ENCODE peak calls at places on chromosome 21, in four cellular contexts. A is GM12878, Q is SK-N-SH, Y is H1. P is an unnamed sample.

GRCh38 chr21:15687208-15687607 is 42.6 kb upstream of the USP25 start:
- DNase-seq in Y (no peak), Q (no peak), A (no peak), P (no peak)

GRCh38 chr21:43359081-43359822 is 67.7 kb downstream of the SIK1 start:
- DNase-seq in Y (no peak), Q (no peak), A (no peak), P (no peak)

GRCh38 chr21:36994501-36995189 is 11.9 kb upstream of the RIPPLY3 start:
- DNase-seq in A (no peak), Y (peak; percentile 81), Q (no peak), P (no peak)

GRCh38 chr21:37244506-37245083 is 22.5 kb downstream of the VPS26C start:
- DNase-seq in A (no peak), Q (no peak), Y (peak; percentile 48), P (no peak)

GRCh38 chr21:37623689-37624088 is 257.1 kb downstream of the DYRK1A start:
- DNase-seq in Y (no peak), Q (no peak), A (no peak), P (no peak)

GRCh38 chr21:33205476-33205875 is 24.3 kb upstream of the IFNAR2 start:
- DNase-seq in Q (no peak), Y (no peak), A (no peak), P (no peak)

GRCh38 chr21:31576428-31576827 is 83.1 kb upstream of the SOD1 start:
- DNase-seq in A (no peak), Y (no peak), Q (no peak), P (no peak)

GRCh38 chr21:31235671-31236450 is 108.2 kb downstream of the TIAM1 start:
- DNase-seq in Q (no peak), A (no peak), Y (no peak), P (no peak)

GRCh38 chr21:37593015-37593414 is 226.4 kb downstream of the DYRK1A start:
- DNase-seq in Y (peak; percentile 90), Q (no peak), A (no peak), P (no peak)

GRCh38 chr21:36661511-36662309 is 37.2 kb upstream of the SIM2 start:
- DNase-seq in Y (no peak), A (no peak), Q (peak; percentile 43), P (peak; percentile 96)

GRCh38 chr21:20618878-20619277 is 379.3 kb upstream of the NCAM2 start:
- DNase-seq in Y (no peak), Q (no peak), A (no peak), P (no peak)

GRCh38 chr21:32184059-32184458 is 94.8 kb downstream of the MIS18A start:
- DNase-seq in Y (peak; percentile 29), Q (peak; percentile 36), A (no peak), P (no peak)

GRCh38 chr21:17391811-17392340 is 121.0 kb upstream of the CXADR start:
- DNase-seq in A (no peak), Y (no peak), Q (no peak), P (no peak)

GRCh38 chr21:15725949-15726348 is 3.8 kb upstream of the USP25 start:
- DNase-seq in A (no peak), Y (no peak), Q (no peak), P (no peak)

GRCh38 chr21:33202464-33203363 is 27.0 kb upstream of the IFNAR2 start:
- DNase-seq in A (no peak), Q (no peak), Y (no peak), P (no peak)

GRCh38 chr21:16514316-16514715 is 784.5 kb downstream of the USP25 start:
- DNase-seq in A (no peak), Q (no peak), Y (no peak), P (no peak)

GRCh38 chr21:21085206-21085605 is 87.0 kb downstream of the NCAM2 start:
- DNase-seq in Y (no peak), A (no peak), Q (no peak), P (no peak)

GRCh38 chr21:42724226-42724920 is 71.0 kb downstream of the PDE9A start:
- DNase-seq in Q (no peak), Y (no peak), A (no peak), P (peak; percentile 91)

GRCh38 chr21:15210235-15210678 is 145.5 kb upstream of the NRIP1 start:
- DNase-seq in Q (no peak), Y (no peak), A (no peak), P (peak; percentile 92)

GRCh38 chr21:26962516-26963305 is 4.2 kb downstream of the ADAMTS5 start:
- DNase-seq in A (no peak), Y (no peak), Q (no peak), P (no peak)

GRCh38 chr21:33158654-33159053 is 71.1 kb upstream of the IFNAR2 start:
- DNase-seq in Y (no peak), A (no peak), Q (no peak), P (no peak)

GRCh38 chr21:39118604-39119215 is 64.5 kb downstream of the PSMG1 start:
- DNase-seq in A (no peak), Q (no peak), Y (peak; percentile 20), P (no peak)

GRCh38 chr21:39118061-39118460 is 65.2 kb downstream of the PSMG1 start:
- DNase-seq in A (no peak), Y (peak; percentile 20), Q (no peak), P (no peak)

GRCh38 chr21:39121600-39122355 is 61.5 kb downstream of the PSMG1 start:
- DNase-seq in Q (no peak), A (no peak), Y (peak; percentile 31), P (no peak)

GRCh38 chr21:39120876-39121599 is 62.2 kb downstream of the PSMG1 start:
- DNase-seq in Q (no peak), A (no peak), Y (peak; percentile 35), P (no peak)

GRCh38 chr21:39119696-39120290 is 63.5 kb downstream of the PSMG1 start:
- DNase-seq in Q (no peak), A (no peak), Y (no peak), P (no peak)
- TF ChIP-seq TCF12 in Q (no peak), A (no peak), Y (no peak), P (no peak)

DNA sequence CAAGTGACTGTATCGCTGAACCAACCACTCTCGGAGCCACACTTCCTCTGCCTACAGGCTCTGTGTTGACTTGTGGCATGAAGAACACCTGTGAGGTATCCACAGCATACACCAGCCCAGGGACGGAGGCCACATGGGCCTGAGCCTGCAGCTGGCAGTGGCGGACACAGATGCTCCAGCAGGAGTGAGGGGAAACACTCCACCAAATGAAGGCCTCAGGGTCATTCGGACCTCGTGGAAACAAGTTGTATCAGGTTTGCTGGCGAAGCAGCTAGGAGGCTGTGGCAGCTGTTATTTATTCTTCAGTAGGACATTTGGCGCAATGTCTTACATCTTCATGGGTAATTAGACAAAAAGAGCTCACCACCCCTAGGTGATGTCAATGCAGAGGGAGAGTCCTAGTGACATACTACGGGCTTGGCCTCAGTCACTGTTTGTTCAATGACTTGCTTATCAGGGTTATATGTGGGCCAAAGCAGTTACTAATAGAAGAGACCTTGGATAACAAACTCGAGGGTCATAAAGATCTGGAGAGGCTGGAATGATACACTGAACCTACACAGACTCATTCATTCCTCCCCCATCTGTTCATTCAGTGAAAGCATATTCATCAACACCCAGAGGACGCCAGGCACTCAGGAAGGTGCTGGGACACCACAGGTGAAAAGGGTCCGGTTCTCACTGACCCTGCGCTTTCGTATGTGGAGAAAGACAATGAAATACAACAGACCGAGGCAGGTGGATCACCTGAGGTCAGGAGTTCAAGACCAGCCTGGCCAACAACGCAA is 11.6 kb upstream of the ETS2 start:
- DNase-seq in Q (no peak), Y (no peak), A (no peak), P (peak; percentile 75)
- TF ChIP-seq TCF12 in Q (no peak), Y (no peak), A (no peak), P (no peak)

GRCh38 chr21:46066843-46067331 is 31.0 kb upstream of the COL6A2 start:
- DNase-seq in A (no peak), Q (no peak), Y (no peak), P (no peak)
- TF ChIP-seq TCF12 in A (no peak), Q (no peak), Y (no peak), P (no peak)

GRCh38 chr21:35252831-35253230 is 203.7 kb upstream of the RUNX1 start:
- DNase-seq in A (no peak), Y (no peak), Q (no peak), P (no peak)
- TF ChIP-seq TCF12 in A (no peak), Y (no peak), Q (no peak), P (no peak)

GRCh38 chr21:34632498-34632897 is 17.6 kb upstream of the RCAN1 start:
- DNase-seq in Q (no peak), Y (no peak), A (no peak), P (no peak)

GRCh38 chr21:34625194-34625593 is 10.3 kb upstream of the RCAN1 start:
- DNase-seq in Q (no peak), A (no peak), Y (no peak), P (no peak)

GRCh38 chr21:34626131-34626530 is 11.2 kb upstream of the RCAN1 start:
- DNase-seq in Y (no peak), A (no peak), Q (no peak), P (no peak)

GRCh38 chr21:34635307-34635706 is 20.4 kb upstream of the RCAN1 start:
- DNase-seq in A (no peak), Q (no peak), Y (peak; percentile 77), P (no peak)

DNA sequence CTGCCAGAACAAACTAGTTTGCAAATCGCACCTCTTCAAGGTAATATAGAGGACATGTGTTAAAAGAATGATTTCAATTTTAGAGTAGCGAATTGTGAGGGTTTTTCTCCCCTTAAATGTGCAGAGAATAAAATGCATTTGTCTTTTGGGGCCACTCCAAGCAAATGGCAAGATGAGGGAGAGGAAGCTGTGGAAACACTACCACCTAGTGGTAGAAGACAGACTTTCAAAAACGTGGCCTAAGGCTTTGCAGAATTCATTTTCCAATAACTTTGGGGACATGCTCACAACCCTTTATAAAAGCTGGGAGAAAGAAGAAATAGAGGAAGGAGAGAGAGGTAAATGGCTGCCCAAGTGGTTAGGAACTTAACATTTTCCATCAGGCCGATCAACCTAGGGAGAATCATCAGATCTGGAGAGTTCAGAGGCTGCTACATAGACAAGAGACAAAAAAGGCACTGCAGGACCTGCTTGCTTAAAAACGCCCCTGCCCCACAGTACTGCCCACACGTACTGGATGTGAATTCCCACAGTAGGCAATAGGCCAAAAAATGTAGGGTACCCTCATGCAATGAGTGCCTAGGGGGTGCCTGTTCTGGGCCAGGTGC is 15.7 kb upstream of the RCAN1 start:
- DNase-seq in Q (peak; percentile 63), Y (no peak), A (peak; percentile 33), P (peak; percentile 44)
- TF ChIP-seq TCF12 in Q (no peak), Y (no peak), A (no peak), P (no peak)

DNA sequence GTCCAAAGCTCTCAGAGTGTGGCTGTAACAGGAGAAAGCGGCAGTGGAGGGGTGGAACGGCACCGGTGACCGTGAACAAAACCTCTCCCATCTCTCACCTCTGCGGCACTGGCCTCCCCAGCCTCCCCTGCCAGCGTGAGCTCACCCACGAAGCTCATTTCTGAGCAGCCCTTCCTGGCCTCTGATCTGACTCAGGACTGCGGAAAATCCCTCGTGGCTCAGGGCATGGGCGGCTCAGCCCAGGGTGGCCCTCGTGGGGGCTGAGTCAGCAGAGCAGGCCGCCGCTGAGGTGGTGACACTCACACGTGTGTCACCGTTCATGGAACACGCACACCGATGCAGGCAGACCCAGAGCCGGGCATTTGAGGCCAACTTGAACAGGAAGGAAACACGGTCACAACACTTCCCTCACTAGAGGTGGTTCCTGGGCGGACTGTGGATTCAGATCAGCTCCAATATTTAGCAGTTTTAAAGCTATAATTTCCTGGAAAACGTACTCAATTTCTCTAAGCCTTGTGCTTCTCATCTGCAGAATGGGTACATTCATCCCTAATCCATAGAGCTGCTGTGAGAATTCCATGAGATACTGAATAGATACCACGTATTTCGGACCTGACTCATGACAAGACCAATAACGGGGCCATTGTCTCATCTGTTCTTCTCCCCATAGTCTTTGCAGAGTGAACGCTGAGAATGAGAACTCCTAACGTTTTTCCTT is 115.0 kb upstream of the TMPRSS2 start:
- DNase-seq in A (no peak), Y (no peak), Q (no peak), P (no peak)
- TF ChIP-seq TCF12 in A (no peak), Y (no peak), Q (no peak), P (no peak)

P was measured in HepG2.